ENCODE peak calls at places on chromosomes 2 and 18, in four cellular contexts. One of them, this sample, is unnamed.

GRCh38 chr2:165466386-165466785 is 3.1 kb upstream of the CSRNP3 start:
- DNase-seq in foreskin fibroblast: no peak
- DNase-seq in germinal center: no peak
- DNase-seq in neuronal stem cell: no peak
- DNase-seq in this sample: no peak

GRCh38 chr2:151379191-151379590 is 21.8 kb downstream of the TNFAIP6 start:
- DNase-seq in germinal center: no peak
- DNase-seq in neuronal stem cell: no peak
- DNase-seq in foreskin fibroblast: peak; percentile 65
- DNase-seq in this sample: no peak

GRCh38 chr2:205972113-205972512 is 113.9 kb downstream of the INO80D start:
- DNase-seq in foreskin fibroblast: no peak
- DNase-seq in neuronal stem cell: no peak
- DNase-seq in germinal center: no peak
- DNase-seq in this sample: no peak

GRCh38 chr18:27378396-27379094 is 193.4 kb upstream of the CHST9 start:
- DNase-seq in foreskin fibroblast: no peak
- DNase-seq in neuronal stem cell: no peak
- DNase-seq in germinal center: no peak
- DNase-seq in this sample: no peak

GRCh38 chr2:109340381-109340780 is 211.4 kb downstream of the SH3RF3 start:
- DNase-seq in germinal center: no peak
- DNase-seq in foreskin fibroblast: no peak
- DNase-seq in neuronal stem cell: no peak
- DNase-seq in this sample: no peak

GRCh38 chr2:34316788-34317187 is 717.7 kb upstream of the FAM98A start:
- DNase-seq in foreskin fibroblast: no peak
- DNase-seq in neuronal stem cell: no peak
- DNase-seq in germinal center: no peak
- DNase-seq in this sample: no peak

GRCh38 chr18:44815108-44815507 is 134.4 kb downstream of the SETBP1 start:
- DNase-seq in germinal center: no peak
- DNase-seq in neuronal stem cell: no peak
- DNase-seq in foreskin fibroblast: no peak
- DNase-seq in this sample: no peak

GRCh38 chr2:150561076-150561475 is 73.6 kb upstream of the RND3 start:
- DNase-seq in germinal center: no peak
- DNase-seq in neuronal stem cell: no peak
- DNase-seq in foreskin fibroblast: no peak
- DNase-seq in this sample: no peak

GRCh38 chr2:222671259-222672067 is at the start of gene MOGAT1:
- DNase-seq in germinal center: peak; percentile 20
- DNase-seq in neuronal stem cell: no peak
- DNase-seq in foreskin fibroblast: no peak
- DNase-seq in this sample: no peak

GRCh38 chr18:59423251-59423650 is 64.2 kb upstream of the LMAN1 start:
- DNase-seq in germinal center: no peak
- DNase-seq in foreskin fibroblast: no peak
- DNase-seq in neuronal stem cell: no peak
- DNase-seq in this sample: no peak

GRCh38 chr2:173130521-173131467 is 55.1 kb downstream of the MAP3K20 start:
- DNase-seq in neuronal stem cell: no peak
- DNase-seq in germinal center: no peak
- DNase-seq in foreskin fibroblast: no peak
- DNase-seq in this sample: no peak

GRCh38 chr2:37283207-37283606 is 41.4 kb downstream of the PRKD3 start:
- DNase-seq in neuronal stem cell: no peak
- DNase-seq in germinal center: no peak
- DNase-seq in foreskin fibroblast: peak; percentile 79
- DNase-seq in this sample: no peak

GRCh38 chr2:126900646-126901319 is 2.1 kb downstream of the TEX51 start:
- DNase-seq in germinal center: no peak
- DNase-seq in foreskin fibroblast: no peak
- DNase-seq in neuronal stem cell: no peak
- DNase-seq in this sample: no peak

GRCh38 chr2:232029336-232029735 is 67.8 kb downstream of the DIS3L2 start:
- DNase-seq in foreskin fibroblast: no peak
- DNase-seq in germinal center: no peak
- DNase-seq in neuronal stem cell: no peak
- DNase-seq in this sample: no peak

GRCh38 chr2:134466141-134466540 is 212.3 kb downstream of the MGAT5 start:
- DNase-seq in germinal center: no peak
- DNase-seq in foreskin fibroblast: no peak
- DNase-seq in neuronal stem cell: no peak
- DNase-seq in this sample: no peak

GRCh38 chr2:170170281-170171035 is 7.5 kb upstream of the MYO3B start:
- DNase-seq in neuronal stem cell: no peak
- DNase-seq in germinal center: no peak
- DNase-seq in foreskin fibroblast: no peak
- DNase-seq in this sample: no peak

GRCh38 chr2:126885701-126886121 is 13.0 kb upstream of the TEX51 start:
- DNase-seq in neuronal stem cell: no peak
- DNase-seq in foreskin fibroblast: peak; percentile 25
- DNase-seq in germinal center: no peak
- DNase-seq in this sample: no peak

GRCh38 chr18:45793295-45793965 is 32.0 kb upstream of the SIGLEC15 start:
- DNase-seq in germinal center: no peak
- DNase-seq in foreskin fibroblast: peak; percentile 97
- DNase-seq in neuronal stem cell: no peak
- DNase-seq in this sample: no peak

GRCh38 chr2:241616168-241617125 is 20.5 kb downstream of the THAP4 start:
- DNase-seq in neuronal stem cell: no peak
- DNase-seq in germinal center: no peak
- DNase-seq in foreskin fibroblast: no peak
- DNase-seq in this sample: no peak

GRCh38 chr2:176079851-176080539 is 3.8 kb downstream of the EVX2 start:
- DNase-seq in neuronal stem cell: no peak
- DNase-seq in germinal center: peak; percentile 80
- DNase-seq in foreskin fibroblast: peak; percentile 70
- DNase-seq in this sample: no peak

GRCh38 chr2:10914272-10914693 is 2.5 kb downstream of the KCNF1 start:
- DNase-seq in foreskin fibroblast: no peak
- DNase-seq in neuronal stem cell: no peak
- DNase-seq in germinal center: no peak
- DNase-seq in this sample: no peak

GRCh38 chr2:34031097-34031496 is 432.0 kb upstream of the FAM98A start:
- DNase-seq in foreskin fibroblast: no peak
- DNase-seq in germinal center: no peak
- DNase-seq in neuronal stem cell: no peak
- DNase-seq in this sample: no peak

GRCh38 chr18:58714821-58715220 is 43.6 kb downstream of the MALT1 start:
- DNase-seq in neuronal stem cell: no peak
- DNase-seq in germinal center: no peak
- DNase-seq in foreskin fibroblast: no peak
- DNase-seq in this sample: no peak

GRCh38 chr18:57026316-57026715 is 120.6 kb upstream of the BOD1L2 start:
- DNase-seq in neuronal stem cell: no peak
- DNase-seq in germinal center: no peak
- DNase-seq in foreskin fibroblast: peak; percentile 7
- DNase-seq in this sample: no peak

GRCh38 chr2:238644095-238645081 is 203.5 kb upstream of the TWIST2 start:
- DNase-seq in neuronal stem cell: no peak
- DNase-seq in germinal center: no peak
- DNase-seq in foreskin fibroblast: peak; percentile 88
- DNase-seq in this sample: no peak

GRCh38 chr2:223032187-223033142 is 19.5 kb upstream of the KCNE4 start:
- DNase-seq in germinal center: no peak
- DNase-seq in neuronal stem cell: no peak
- DNase-seq in foreskin fibroblast: no peak
- DNase-seq in this sample: no peak

GRCh38 chr2:8368463-8368862 is 313.4 kb upstream of the ID2 start:
- DNase-seq in germinal center: no peak
- DNase-seq in foreskin fibroblast: no peak
- DNase-seq in neuronal stem cell: no peak
- DNase-seq in this sample: no peak

GRCh38 chr18:8049147-8049546 is 482.0 kb downstream of the PTPRM start:
- DNase-seq in foreskin fibroblast: no peak
- DNase-seq in neuronal stem cell: no peak
- DNase-seq in germinal center: no peak
- DNase-seq in this sample: no peak